ENCODE peak calls at places on chromosomes 2 and 18, in seven cellular contexts. N, X, H, J, M, G and D are unnamed samples.

GRCh38 chr2:66270247-66270646 is 164.7 kb upstream of the MEIS1 start:
- DNase-seq in G (no peak), J (no peak), H (no peak), X (no peak), M (peak; percentile 49), N (no peak), D (no peak)

GRCh38 chr2:88254437-88255081 is 84.4 kb downstream of the THNSL2 start:
- DNase-seq in G (no peak), J (no peak), H (no peak), N (no peak), M (no peak), X (no peak), D (no peak)

GRCh38 chr2:176072951-176073904 is 10.5 kb downstream of the EVX2 start:
- DNase-seq in X (no peak), M (no peak), H (no peak), J (no peak), G (no peak), N (no peak), D (no peak)

GRCh38 chr2:159410276-159410675 is 123.8 kb upstream of the WDSUB1 start:
- DNase-seq in N (no peak), G (no peak), M (no peak), J (no peak), X (no peak), H (no peak), D (no peak)

GRCh38 chr2:138503087-138503442 is 1.5 kb downstream of the SPOPL start:
- DNase-seq in J (no peak), N (no peak), M (peak; percentile 49), X (no peak), H (no peak), G (no peak), D (no peak)

GRCh38 chr2:196427996-196428634 is 211.4 kb upstream of the CCDC150 start:
- DNase-seq in M (no peak), X (peak; percentile 55), N (no peak), H (no peak), G (no peak), J (no peak), D (no peak)

GRCh38 chr2:26355038-26355995 is 8.7 kb upstream of the ADGRF3 start:
- DNase-seq in N (no peak), G (no peak), X (peak; percentile 93), J (peak; percentile 88), H (no peak), M (peak; percentile 99), D (peak; percentile 88)

GRCh38 chr18:35444636-35445035 is 53.1 kb downstream of the INO80C start:
- DNase-seq in X (no peak), M (no peak), G (no peak), J (no peak), H (no peak), N (no peak), D (no peak)

GRCh38 chr2:43127208-43127940 is 99.0 kb downstream of the ZFP36L2 start:
- DNase-seq in H (peak; percentile 89), N (no peak), J (no peak), M (peak; percentile 27), X (peak; percentile 64), G (peak; percentile 83), D (no peak)

GRCh38 chr2:109386004-109386695 is 227.6 kb downstream of the SEPTIN10 start:
- DNase-seq in J (no peak), H (no peak), X (no peak), G (no peak), N (peak; percentile 25), M (no peak), D (no peak)

GRCh38 chr2:106649306-106649705 is 162.1 kb downstream of the CD8B2 start:
- DNase-seq in G (no peak), X (peak; percentile 12), M (no peak), H (no peak), N (no peak), J (no peak), D (peak; percentile 19)

GRCh38 chr18:8686556-8686955 is 18.8 kb upstream of the MTCL1 start:
- DNase-seq in G (no peak), M (no peak), J (no peak), H (no peak), X (no peak), N (no peak), D (no peak)

GRCh38 chr2:205706769-205707375 is 24.6 kb downstream of the NRP2 start:
- DNase-seq in X (peak; percentile 85), N (no peak), H (peak; percentile 65), M (peak; percentile 82), J (peak; percentile 84), G (peak; percentile 85), D (peak; percentile 94)